ENCODE peak calls at places on chromosomes 7 and 10, in four cellular contexts. One of them, this sample, is unnamed.

GRCh38 chr10:97498841-97499560 is at the start of gene UBTD1:
- DNase-seq in hepatocyte: peak
- DNase-seq in colonic mucosa: peak
- DNase-seq in astrocyte of the spinal cord: peak
- DNase-seq in this sample: peak

GRCh38 chr7:380724-381210 is 90.8 kb downstream of the FOXL3 start:
- DNase-seq in hepatocyte: no peak
- DNase-seq in colonic mucosa: peak
- DNase-seq in astrocyte of the spinal cord: no peak
- DNase-seq in this sample: no peak

GRCh38 chr10:88582806-88583583 is at the start of gene RNLS:
- DNase-seq in hepatocyte: peak
- DNase-seq in colonic mucosa: peak
- DNase-seq in astrocyte of the spinal cord: peak
- DNase-seq in this sample: peak

GRCh38 chr10:30039988-30040387 is 19.4 kb downstream of the JCAD start:
- DNase-seq in hepatocyte: no peak
- DNase-seq in colonic mucosa: no peak
- DNase-seq in astrocyte of the spinal cord: no peak
- DNase-seq in this sample: no peak

GRCh38 chr7:87369216-87369615 is 23.8 kb downstream of the CROT start:
- DNase-seq in hepatocyte: no peak
- DNase-seq in colonic mucosa: no peak
- DNase-seq in astrocyte of the spinal cord: no peak
- DNase-seq in this sample: no peak

GRCh38 chr10:60238408-60239100 is 151.1 kb downstream of the ANK3 start:
- DNase-seq in hepatocyte: peak
- DNase-seq in colonic mucosa: no peak
- DNase-seq in astrocyte of the spinal cord: peak
- DNase-seq in this sample: no peak

GRCh38 chr10:34743804-34744203 is 71.3 kb downstream of the PARD3 start:
- DNase-seq in hepatocyte: no peak
- DNase-seq in colonic mucosa: no peak
- DNase-seq in astrocyte of the spinal cord: peak
- DNase-seq in this sample: no peak

GRCh38 chr7:5380350-5381210 is 43.1 kb downstream of the TNRC18 start:
- DNase-seq in hepatocyte: no peak
- DNase-seq in colonic mucosa: no peak
- DNase-seq in astrocyte of the spinal cord: no peak
- DNase-seq in this sample: no peak

GRCh38 chr7:125773113-125773800 is 843.6 kb upstream of the POT1 start:
- DNase-seq in hepatocyte: no peak
- DNase-seq in colonic mucosa: no peak
- DNase-seq in astrocyte of the spinal cord: no peak
- DNase-seq in this sample: no peak

GRCh38 chr10:132373241-132373955 is 23.6 kb upstream of the PWWP2B start:
- DNase-seq in hepatocyte: no peak
- DNase-seq in colonic mucosa: no peak
- DNase-seq in astrocyte of the spinal cord: no peak
- DNase-seq in this sample: no peak

GRCh38 chr7:137296551-137296950 is 47.0 kb downstream of the PTN start:
- DNase-seq in hepatocyte: no peak
- DNase-seq in colonic mucosa: no peak
- DNase-seq in astrocyte of the spinal cord: no peak
- DNase-seq in this sample: no peak

GRCh38 chr7:155206286-155207020 is 91.2 kb upstream of the INSIG1 start:
- DNase-seq in hepatocyte: no peak
- DNase-seq in colonic mucosa: peak
- DNase-seq in astrocyte of the spinal cord: peak
- DNase-seq in this sample: no peak

GRCh38 chr7:135743907-135744789 is 4.5 kb downstream of the FAM180A start:
- DNase-seq in hepatocyte: no peak
- DNase-seq in colonic mucosa: no peak
- DNase-seq in astrocyte of the spinal cord: peak
- DNase-seq in this sample: no peak

GRCh38 chr7:27100601-27101187 is 1.8 kb downstream of the HOXA2 start:
- DNase-seq in hepatocyte: no peak
- DNase-seq in colonic mucosa: peak
- DNase-seq in astrocyte of the spinal cord: peak
- DNase-seq in this sample: no peak

GRCh38 chr7:105015631-105015965 is 1.6 kb downstream of the KMT2E start:
- DNase-seq in hepatocyte: peak
- DNase-seq in colonic mucosa: peak
- DNase-seq in astrocyte of the spinal cord: peak
- DNase-seq in this sample: no peak

GRCh38 chr10:22810643-22811254 is 96.4 kb upstream of the PIP4K2A start:
- DNase-seq in hepatocyte: no peak
- DNase-seq in colonic mucosa: no peak
- DNase-seq in astrocyte of the spinal cord: no peak
- DNase-seq in this sample: no peak

GRCh38 chr7:133911724-133912123 is 215.4 kb upstream of the LRGUK start:
- DNase-seq in hepatocyte: no peak
- DNase-seq in colonic mucosa: no peak
- DNase-seq in astrocyte of the spinal cord: no peak
- DNase-seq in this sample: no peak

GRCh38 chr10:22679608-22680007 is 34.8 kb downstream of the PIP4K2A start:
- DNase-seq in hepatocyte: no peak
- DNase-seq in colonic mucosa: no peak
- DNase-seq in astrocyte of the spinal cord: no peak
- DNase-seq in this sample: no peak

DNA sequence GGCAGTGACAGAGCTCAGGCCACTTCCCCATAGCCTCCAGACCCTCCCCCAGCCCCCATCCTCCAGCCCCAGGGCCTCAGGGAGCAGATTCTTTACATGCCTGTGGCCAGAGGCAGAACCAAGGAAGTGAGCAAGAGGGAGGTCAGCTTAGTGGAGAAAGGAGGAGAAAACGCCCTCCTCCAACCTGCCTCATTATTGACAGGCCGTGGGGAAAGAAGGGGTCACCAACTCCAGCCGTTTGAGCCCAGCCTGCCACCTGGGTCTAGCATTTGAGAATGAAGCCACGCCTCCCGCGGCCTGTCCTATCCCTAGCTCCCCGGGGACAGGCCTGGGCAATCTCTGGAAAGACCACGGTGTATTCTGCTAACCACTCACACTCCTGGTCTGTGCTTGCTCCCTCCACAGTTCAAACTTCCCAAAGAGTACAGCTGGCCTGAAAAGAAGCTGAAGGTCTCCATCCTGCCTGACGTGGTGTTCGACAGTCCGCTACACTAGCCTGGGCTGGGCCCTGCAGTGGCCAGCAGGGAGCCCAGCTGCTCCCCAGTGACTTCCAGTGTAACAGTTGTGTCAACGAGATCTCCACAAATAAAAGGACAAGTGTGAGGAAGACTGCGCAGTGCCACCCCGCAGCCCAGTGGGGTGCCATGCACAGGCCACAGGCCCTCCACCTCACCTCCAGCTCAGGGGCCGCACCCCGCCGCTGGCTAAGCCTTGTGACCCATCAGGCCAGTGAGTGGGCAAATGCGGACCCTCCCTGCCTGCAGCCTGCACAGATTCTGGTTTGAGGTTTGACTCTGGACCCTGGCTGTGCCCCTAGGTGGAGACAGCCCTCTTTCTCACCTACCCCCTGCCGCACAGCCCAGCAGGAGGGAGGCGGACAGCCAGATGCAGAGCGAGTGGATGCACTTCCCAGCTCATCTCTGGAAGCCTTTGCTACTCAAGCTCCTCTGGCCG is 14.3 kb upstream of the TRIM8 start:
- DNase-seq in hepatocyte: peak
- DNase-seq in colonic mucosa: no peak
- DNase-seq in astrocyte of the spinal cord: peak
- DNase-seq in this sample: no peak
- TF ChIP-seq CTCF in hepatocyte: no peak
- TF ChIP-seq CTCF in colonic mucosa: no peak
- TF ChIP-seq CTCF in astrocyte of the spinal cord: no peak
- TF ChIP-seq CTCF in this sample: no peak

DNA sequence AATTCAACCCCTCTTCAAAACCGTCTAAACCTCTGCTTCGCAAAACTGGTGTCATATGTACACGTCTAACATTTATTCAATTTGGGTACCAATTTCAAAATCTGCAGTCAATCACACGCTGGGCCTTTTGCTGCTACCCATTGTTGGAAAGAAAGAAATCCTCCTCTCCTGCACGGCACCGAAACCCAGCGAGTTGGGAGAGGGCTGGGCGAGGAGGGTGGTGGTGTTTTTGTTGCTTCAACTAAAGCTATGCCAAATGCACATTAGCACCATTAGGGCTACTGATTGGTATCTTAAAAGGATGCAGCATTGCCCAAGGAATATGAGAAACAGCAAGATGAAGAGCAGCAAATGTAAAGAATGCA is 7.8 kb downstream of the EBF3 start:
- DNase-seq in hepatocyte: no peak
- DNase-seq in colonic mucosa: no peak
- DNase-seq in astrocyte of the spinal cord: no peak
- DNase-seq in this sample: no peak
- TF ChIP-seq CTCF in hepatocyte: no peak
- TF ChIP-seq CTCF in colonic mucosa: no peak
- TF ChIP-seq CTCF in astrocyte of the spinal cord: no peak
- TF ChIP-seq CTCF in this sample: no peak

DNA sequence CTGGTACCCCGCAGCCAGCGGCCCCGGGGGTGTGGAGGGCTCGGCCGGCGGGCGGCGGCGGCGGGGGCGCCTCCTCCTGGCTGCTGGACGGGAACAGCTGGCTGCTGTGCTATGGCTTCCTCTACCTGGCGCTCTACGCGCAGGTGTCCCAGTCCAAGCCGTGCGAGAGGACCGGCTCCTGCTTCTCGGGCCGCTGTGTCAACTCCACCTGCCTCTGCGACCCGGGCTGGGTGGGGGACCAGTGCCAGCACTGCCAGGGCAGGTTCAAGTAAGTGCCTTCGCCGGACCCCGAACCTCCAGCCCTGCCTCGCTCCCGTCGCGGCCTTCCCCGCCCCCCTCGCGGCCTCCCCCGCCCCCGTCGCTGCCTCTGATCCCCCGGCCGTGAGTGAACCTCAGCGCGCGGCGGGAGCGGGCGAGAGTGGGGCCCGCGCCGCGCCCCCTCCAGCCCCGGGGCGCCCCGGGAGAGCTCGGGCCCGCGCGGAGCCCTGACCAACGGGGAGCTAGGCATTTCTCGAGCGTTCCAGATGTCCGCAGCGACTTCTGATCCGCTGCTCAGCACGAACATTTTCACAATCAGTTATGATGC is 704 bp downstream of the ATRNL1 start:
- DNase-seq in hepatocyte: peak
- DNase-seq in colonic mucosa: no peak
- DNase-seq in astrocyte of the spinal cord: no peak
- DNase-seq in this sample: peak
- TF ChIP-seq CTCF in hepatocyte: peak
- TF ChIP-seq CTCF in colonic mucosa: no peak
- TF ChIP-seq CTCF in astrocyte of the spinal cord: peak
- TF ChIP-seq CTCF in this sample: peak

GRCh38 chr7:127793582-127793981 is 141.6 kb downstream of the SND1 start:
- DNase-seq in hepatocyte: no peak
- DNase-seq in colonic mucosa: no peak
- DNase-seq in astrocyte of the spinal cord: no peak
- DNase-seq in this sample: no peak

GRCh38 chr7:127791790-127792189 is 139.8 kb downstream of the SND1 start:
- DNase-seq in hepatocyte: no peak
- DNase-seq in colonic mucosa: no peak
- DNase-seq in astrocyte of the spinal cord: peak
- DNase-seq in this sample: no peak

GRCh38 chr7:127794135-127794534 is 142.1 kb downstream of the SND1 start:
- DNase-seq in hepatocyte: no peak
- DNase-seq in colonic mucosa: no peak
- DNase-seq in astrocyte of the spinal cord: no peak
- DNase-seq in this sample: no peak

GRCh38 chr7:127794551-127794950 is 142.6 kb downstream of the SND1 start:
- DNase-seq in hepatocyte: no peak
- DNase-seq in colonic mucosa: no peak
- DNase-seq in astrocyte of the spinal cord: no peak
- DNase-seq in this sample: no peak

GRCh38 chr7:127792528-127793342 is 140.7 kb downstream of the SND1 start:
- DNase-seq in hepatocyte: peak
- DNase-seq in colonic mucosa: peak
- DNase-seq in astrocyte of the spinal cord: no peak
- DNase-seq in this sample: no peak
- TF ChIP-seq CTCF in hepatocyte: peak
- TF ChIP-seq CTCF in colonic mucosa: peak
- TF ChIP-seq CTCF in astrocyte of the spinal cord: peak
- TF ChIP-seq CTCF in this sample: peak

DNA sequence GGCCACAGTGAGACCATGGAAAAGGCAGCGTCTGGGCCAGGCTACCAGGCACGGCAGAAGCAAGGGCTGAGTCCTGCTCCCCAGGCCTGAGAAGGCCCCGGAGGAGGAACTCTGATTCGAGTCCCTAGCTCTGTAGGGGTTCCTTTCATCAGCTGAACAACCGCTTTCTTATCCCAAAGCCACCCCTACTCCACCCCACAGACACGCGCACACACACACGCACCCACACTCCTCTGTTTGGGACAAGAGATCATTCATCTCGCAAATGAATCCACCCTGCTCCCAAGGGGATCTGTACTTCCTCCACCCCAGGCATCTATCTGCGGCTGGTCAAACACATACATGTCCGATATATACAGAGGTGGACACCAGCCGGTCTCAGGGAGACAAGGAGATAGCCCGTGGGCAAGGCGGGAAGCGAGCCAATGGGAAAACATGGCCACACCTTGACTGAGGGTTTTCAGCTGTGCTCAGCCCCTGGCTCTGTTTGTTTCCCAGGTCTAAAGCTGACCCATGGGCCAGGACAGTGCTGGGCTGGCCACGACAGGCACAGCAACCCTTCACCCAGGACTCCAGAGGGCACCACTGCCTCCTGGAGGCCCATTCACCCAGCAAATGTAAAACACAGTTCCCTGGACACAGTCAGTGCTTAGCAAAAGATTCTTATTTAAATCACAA is 7.3 kb downstream of the ZCCHC24 start:
- DNase-seq in hepatocyte: no peak
- DNase-seq in colonic mucosa: no peak
- DNase-seq in astrocyte of the spinal cord: no peak
- DNase-seq in this sample: no peak
- TF ChIP-seq CTCF in hepatocyte: peak
- TF ChIP-seq CTCF in colonic mucosa: no peak
- TF ChIP-seq CTCF in astrocyte of the spinal cord: peak
- TF ChIP-seq CTCF in this sample: peak

GRCh38 chr10:122368502-122369254 is 5.8 kb upstream of the PLEKHA1 start:
- DNase-seq in hepatocyte: no peak
- DNase-seq in colonic mucosa: peak
- DNase-seq in astrocyte of the spinal cord: no peak
- DNase-seq in this sample: no peak
- TF ChIP-seq CTCF in hepatocyte: no peak
- TF ChIP-seq CTCF in colonic mucosa: no peak
- TF ChIP-seq CTCF in astrocyte of the spinal cord: no peak
- TF ChIP-seq CTCF in this sample: no peak

DNA sequence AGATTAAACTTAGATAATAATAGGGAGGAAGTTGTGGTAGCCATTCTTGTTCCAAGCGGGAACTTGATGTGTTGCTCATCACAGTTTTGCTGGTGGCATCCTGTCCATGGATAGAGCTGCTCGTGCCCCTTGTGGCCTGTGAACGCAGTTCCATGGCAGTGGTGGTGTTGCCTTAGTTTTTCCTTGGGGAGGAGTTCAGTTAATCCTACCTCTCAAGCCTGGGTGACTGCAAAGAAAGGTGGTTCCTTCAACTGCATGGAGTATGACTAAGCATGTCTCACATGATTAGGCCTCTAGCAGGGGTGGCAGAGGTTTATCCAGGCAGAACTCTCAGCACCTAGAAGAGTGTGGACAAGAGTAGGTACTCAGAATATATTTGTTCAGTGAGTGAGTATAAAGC is 99.7 kb downstream of the MAPK8 start:
- DNase-seq in hepatocyte: peak
- DNase-seq in colonic mucosa: no peak
- DNase-seq in astrocyte of the spinal cord: peak
- DNase-seq in this sample: no peak
- TF ChIP-seq CTCF in hepatocyte: no peak
- TF ChIP-seq CTCF in colonic mucosa: no peak
- TF ChIP-seq CTCF in astrocyte of the spinal cord: no peak
- TF ChIP-seq CTCF in this sample: no peak

This sample was measured in osteocyte.